ENCODE peak calls at places on chromosomes 11 and 22, in ten cellular contexts. One of them, this sample, is unnamed.

GRCh38 chr11:42296910-42297309 is 837.5 kb upstream of the LRRC4C start:
- DNase-seq in coronary artery: no peak
- DNase-seq in GM10248: no peak
- DNase-seq in colonic mucosa: no peak
- DNase-seq in nephron progenitor cell: no peak
- DNase-seq in osteocyte: no peak
- DNase-seq in PC-3: no peak
- DNase-seq in choroid plexus epithelial cell: no peak
- DNase-seq in fibroblast of villous mesenchyme: no peak
- DNase-seq in AG04450: no peak
- DNase-seq in this sample: no peak

GRCh38 chr22:41132555-41132954 is 40.2 kb downstream of the EP300 start:
- DNase-seq in coronary artery: no peak
- DNase-seq in GM10248: no peak
- DNase-seq in colonic mucosa: no peak
- DNase-seq in nephron progenitor cell: no peak
- DNase-seq in osteocyte: no peak
- DNase-seq in PC-3: no peak
- DNase-seq in choroid plexus epithelial cell: no peak
- DNase-seq in fibroblast of villous mesenchyme: no peak
- DNase-seq in AG04450: no peak
- DNase-seq in this sample: no peak

GRCh38 chr11:68313574-68314202 is 1.3 kb downstream of the LRP5 start:
- DNase-seq in coronary artery: no peak
- DNase-seq in GM10248: no peak
- DNase-seq in colonic mucosa: no peak
- DNase-seq in nephron progenitor cell: no peak
- DNase-seq in osteocyte: no peak
- DNase-seq in PC-3: peak; percentile 33
- DNase-seq in choroid plexus epithelial cell: peak; percentile 28
- DNase-seq in fibroblast of villous mesenchyme: peak; percentile 41
- DNase-seq in AG04450: no peak
- DNase-seq in this sample: no peak

GRCh38 chr22:19962909-19963806 is 21.5 kb upstream of the TXNRD2 start:
- DNase-seq in coronary artery: no peak
- DNase-seq in GM10248: no peak
- DNase-seq in colonic mucosa: peak; percentile 96
- DNase-seq in nephron progenitor cell: no peak
- DNase-seq in osteocyte: no peak
- DNase-seq in PC-3: peak; percentile 92
- DNase-seq in choroid plexus epithelial cell: no peak
- DNase-seq in fibroblast of villous mesenchyme: peak; percentile 56
- DNase-seq in AG04450: no peak
- DNase-seq in this sample: no peak

GRCh38 chr11:124793466-124794278 is 6.5 kb downstream of the MSANTD2 start:
- DNase-seq in coronary artery: no peak
- DNase-seq in GM10248: peak; percentile 50
- DNase-seq in colonic mucosa: peak; percentile 54
- DNase-seq in nephron progenitor cell: peak; percentile 15
- DNase-seq in osteocyte: no peak
- DNase-seq in PC-3: peak; percentile 82
- DNase-seq in choroid plexus epithelial cell: peak; percentile 71
- DNase-seq in fibroblast of villous mesenchyme: peak; percentile 58
- DNase-seq in AG04450: no peak
- DNase-seq in this sample: peak; percentile 78

GRCh38 chr11:9459573-9460321 is 1.1 kb upstream of the ZNF143 start:
- DNase-seq in coronary artery: no peak
- DNase-seq in GM10248: no peak
- DNase-seq in colonic mucosa: peak; percentile 36
- DNase-seq in nephron progenitor cell: no peak
- DNase-seq in osteocyte: no peak
- DNase-seq in PC-3: peak; percentile 38
- DNase-seq in choroid plexus epithelial cell: peak; percentile 76
- DNase-seq in fibroblast of villous mesenchyme: peak; percentile 76
- DNase-seq in AG04450: peak; percentile 7
- DNase-seq in this sample: peak; percentile 48

GRCh38 chr22:24726848-24727217 is 47.7 kb downstream of the PIWIL3 start:
- DNase-seq in coronary artery: no peak
- DNase-seq in GM10248: no peak
- DNase-seq in colonic mucosa: no peak
- DNase-seq in nephron progenitor cell: no peak
- DNase-seq in osteocyte: no peak
- DNase-seq in PC-3: no peak
- DNase-seq in choroid plexus epithelial cell: no peak
- DNase-seq in fibroblast of villous mesenchyme: no peak
- DNase-seq in AG04450: no peak
- DNase-seq in this sample: no peak

GRCh38 chr22:48842583-48842945 is 985.1 kb downstream of the BRD1 start:
- DNase-seq in coronary artery: no peak
- DNase-seq in GM10248: no peak
- DNase-seq in colonic mucosa: no peak
- DNase-seq in nephron progenitor cell: no peak
- DNase-seq in osteocyte: no peak
- DNase-seq in PC-3: no peak
- DNase-seq in choroid plexus epithelial cell: no peak
- DNase-seq in fibroblast of villous mesenchyme: no peak
- DNase-seq in AG04450: no peak
- DNase-seq in this sample: peak; percentile 77

GRCh38 chr22:32204211-32204855 is 540 bp downstream of the RFPL2 start:
- DNase-seq in coronary artery: no peak
- DNase-seq in GM10248: no peak
- DNase-seq in colonic mucosa: no peak
- DNase-seq in nephron progenitor cell: peak; percentile 47
- DNase-seq in osteocyte: no peak
- DNase-seq in PC-3: no peak
- DNase-seq in choroid plexus epithelial cell: no peak
- DNase-seq in fibroblast of villous mesenchyme: no peak
- DNase-seq in AG04450: no peak
- DNase-seq in this sample: no peak

GRCh38 chr11:18203723-18204122 is 31.1 kb downstream of the MRGPRX4 start:
- DNase-seq in coronary artery: no peak
- DNase-seq in GM10248: peak; percentile 64
- DNase-seq in colonic mucosa: no peak
- DNase-seq in nephron progenitor cell: peak; percentile 21
- DNase-seq in osteocyte: no peak
- DNase-seq in PC-3: peak; percentile 12
- DNase-seq in choroid plexus epithelial cell: peak; percentile 52
- DNase-seq in fibroblast of villous mesenchyme: peak; percentile 26
- DNase-seq in AG04450: no peak
- DNase-seq in this sample: no peak

GRCh38 chr22:19851291-19852176 is 3.1 kb downstream of the GNB1L start:
- DNase-seq in coronary artery: no peak
- DNase-seq in GM10248: no peak
- DNase-seq in colonic mucosa: peak; percentile 16
- DNase-seq in nephron progenitor cell: no peak
- DNase-seq in osteocyte: peak; percentile 73
- DNase-seq in PC-3: no peak
- DNase-seq in choroid plexus epithelial cell: no peak
- DNase-seq in fibroblast of villous mesenchyme: no peak
- DNase-seq in AG04450: no peak
- DNase-seq in this sample: no peak

GRCh38 chr11:73439002-73439843 is 63.0 kb downstream of the RELT start:
- DNase-seq in coronary artery: no peak
- DNase-seq in GM10248: no peak
- DNase-seq in colonic mucosa: no peak
- DNase-seq in nephron progenitor cell: no peak
- DNase-seq in osteocyte: no peak
- DNase-seq in PC-3: no peak
- DNase-seq in choroid plexus epithelial cell: no peak
- DNase-seq in fibroblast of villous mesenchyme: peak; percentile 18
- DNase-seq in AG04450: no peak
- DNase-seq in this sample: no peak

GRCh38 chr22:50473855-50474671 is 772 bp downstream of the SBF1 start:
- DNase-seq in coronary artery: no peak
- DNase-seq in GM10248: no peak
- DNase-seq in colonic mucosa: peak; percentile 47
- DNase-seq in nephron progenitor cell: peak; percentile 57
- DNase-seq in osteocyte: no peak
- DNase-seq in PC-3: peak; percentile 10
- DNase-seq in choroid plexus epithelial cell: peak; percentile 72
- DNase-seq in fibroblast of villous mesenchyme: peak; percentile 60
- DNase-seq in AG04450: peak; percentile 20
- DNase-seq in this sample: no peak

GRCh38 chr22:42893366-42894150 is 36.5 kb upstream of the ARFGAP3 start:
- DNase-seq in coronary artery: no peak
- DNase-seq in GM10248: no peak
- DNase-seq in colonic mucosa: no peak
- DNase-seq in nephron progenitor cell: no peak
- DNase-seq in osteocyte: no peak
- DNase-seq in PC-3: no peak
- DNase-seq in choroid plexus epithelial cell: no peak
- DNase-seq in fibroblast of villous mesenchyme: no peak
- DNase-seq in AG04450: no peak
- DNase-seq in this sample: no peak

GRCh38 chr11:77959434-77959833 is 35.0 kb downstream of the INTS4 start:
- DNase-seq in coronary artery: no peak
- DNase-seq in GM10248: no peak
- DNase-seq in colonic mucosa: no peak
- DNase-seq in nephron progenitor cell: no peak
- DNase-seq in osteocyte: no peak
- DNase-seq in PC-3: no peak
- DNase-seq in choroid plexus epithelial cell: peak; percentile 13
- DNase-seq in fibroblast of villous mesenchyme: peak; percentile 78
- DNase-seq in AG04450: no peak
- DNase-seq in this sample: no peak

GRCh38 chr22:28594784-28595324 is 84.8 kb downstream of the TTC28 start:
- DNase-seq in coronary artery: no peak
- DNase-seq in GM10248: peak; percentile 41
- DNase-seq in colonic mucosa: no peak
- DNase-seq in nephron progenitor cell: no peak
- DNase-seq in osteocyte: no peak
- DNase-seq in PC-3: peak; percentile 61
- DNase-seq in choroid plexus epithelial cell: peak; percentile 84
- DNase-seq in fibroblast of villous mesenchyme: peak; percentile 78
- DNase-seq in AG04450: peak; percentile 23
- DNase-seq in this sample: peak; percentile 66

GRCh38 chr11:43278302-43278956 is 33.4 kb upstream of the API5 start:
- DNase-seq in coronary artery: no peak
- DNase-seq in GM10248: no peak
- DNase-seq in colonic mucosa: no peak
- DNase-seq in nephron progenitor cell: no peak
- DNase-seq in osteocyte: no peak
- DNase-seq in PC-3: peak; percentile 64
- DNase-seq in choroid plexus epithelial cell: peak; percentile 48
- DNase-seq in fibroblast of villous mesenchyme: peak; percentile 13
- DNase-seq in AG04450: no peak
- DNase-seq in this sample: peak; percentile 10

GRCh38 chr11:91998466-91998865 is 226.2 kb upstream of the FAT3 start:
- DNase-seq in coronary artery: no peak
- DNase-seq in GM10248: no peak
- DNase-seq in colonic mucosa: no peak
- DNase-seq in nephron progenitor cell: no peak
- DNase-seq in osteocyte: no peak
- DNase-seq in PC-3: no peak
- DNase-seq in choroid plexus epithelial cell: no peak
- DNase-seq in fibroblast of villous mesenchyme: no peak
- DNase-seq in AG04450: no peak
- DNase-seq in this sample: no peak

GRCh38 chr22:40660725-40661124 is 18.6 kb upstream of the MCHR1 start:
- DNase-seq in coronary artery: no peak
- DNase-seq in GM10248: no peak
- DNase-seq in colonic mucosa: no peak
- DNase-seq in nephron progenitor cell: no peak
- DNase-seq in osteocyte: no peak
- DNase-seq in PC-3: no peak
- DNase-seq in choroid plexus epithelial cell: no peak
- DNase-seq in fibroblast of villous mesenchyme: no peak
- DNase-seq in AG04450: no peak
- DNase-seq in this sample: no peak

GRCh38 chr22:37162221-37163095 is 12.7 kb upstream of the IL2RB start:
- DNase-seq in coronary artery: no peak
- DNase-seq in GM10248: peak; percentile 88
- DNase-seq in colonic mucosa: no peak
- DNase-seq in nephron progenitor cell: no peak
- DNase-seq in osteocyte: no peak
- DNase-seq in PC-3: no peak
- DNase-seq in choroid plexus epithelial cell: peak; percentile 54
- DNase-seq in fibroblast of villous mesenchyme: no peak
- DNase-seq in AG04450: no peak
- DNase-seq in this sample: peak; percentile 89
- TF ChIP-seq CTCF in coronary artery: no peak
- TF ChIP-seq CTCF in GM10248: peak; percentile 7
- TF ChIP-seq CTCF in colonic mucosa: no peak
- TF ChIP-seq CTCF in nephron progenitor cell: no peak
- TF ChIP-seq CTCF in osteocyte: no peak
- TF ChIP-seq CTCF in PC-3: no peak
- TF ChIP-seq CTCF in choroid plexus epithelial cell: peak; percentile 40
- TF ChIP-seq CTCF in fibroblast of villous mesenchyme: peak; percentile 12
- TF ChIP-seq CTCF in AG04450: no peak
- TF ChIP-seq CTCF in this sample: peak; percentile 34

GRCh38 chr11:58801302-58801701 is 43.2 kb downstream of the GLYATL2 start:
- DNase-seq in coronary artery: no peak
- DNase-seq in GM10248: no peak
- DNase-seq in colonic mucosa: no peak
- DNase-seq in nephron progenitor cell: no peak
- DNase-seq in osteocyte: no peak
- DNase-seq in PC-3: no peak
- DNase-seq in choroid plexus epithelial cell: no peak
- DNase-seq in fibroblast of villous mesenchyme: no peak
- DNase-seq in AG04450: no peak
- DNase-seq in this sample: no peak
- TF ChIP-seq CTCF in coronary artery: no peak
- TF ChIP-seq CTCF in GM10248: no peak
- TF ChIP-seq CTCF in colonic mucosa: no peak
- TF ChIP-seq CTCF in nephron progenitor cell: no peak
- TF ChIP-seq CTCF in osteocyte: no peak
- TF ChIP-seq CTCF in PC-3: no peak
- TF ChIP-seq CTCF in choroid plexus epithelial cell: no peak
- TF ChIP-seq CTCF in fibroblast of villous mesenchyme: no peak
- TF ChIP-seq CTCF in AG04450: no peak
- TF ChIP-seq CTCF in this sample: no peak

DNA sequence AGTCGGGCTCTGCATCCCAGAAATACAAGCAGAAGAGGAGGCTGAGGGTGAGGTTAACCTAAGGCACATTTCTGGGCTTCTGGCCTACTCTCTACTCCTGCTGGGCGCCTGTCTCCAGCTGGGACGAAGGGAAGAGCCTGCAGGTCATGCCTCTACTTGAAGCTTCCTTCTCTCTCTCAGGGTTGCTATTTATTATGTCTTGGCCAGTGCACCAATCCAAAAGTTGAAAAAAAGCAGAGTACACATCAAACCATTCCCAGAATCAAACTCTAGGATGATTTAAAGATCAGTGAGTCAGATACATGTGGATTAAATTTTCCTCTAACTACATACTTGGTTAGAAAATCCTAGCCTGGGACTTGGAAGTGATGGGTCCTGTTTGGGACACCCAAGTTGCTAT is 60.2 kb upstream of the CDON start:
- DNase-seq in coronary artery: no peak
- DNase-seq in GM10248: no peak
- DNase-seq in colonic mucosa: no peak
- DNase-seq in nephron progenitor cell: no peak
- DNase-seq in osteocyte: no peak
- DNase-seq in PC-3: no peak
- DNase-seq in choroid plexus epithelial cell: no peak
- DNase-seq in fibroblast of villous mesenchyme: no peak
- DNase-seq in AG04450: no peak
- DNase-seq in this sample: no peak
- TF ChIP-seq CTCF in coronary artery: no peak
- TF ChIP-seq CTCF in GM10248: no peak
- TF ChIP-seq CTCF in colonic mucosa: no peak
- TF ChIP-seq CTCF in nephron progenitor cell: no peak
- TF ChIP-seq CTCF in osteocyte: no peak
- TF ChIP-seq CTCF in PC-3: no peak
- TF ChIP-seq CTCF in choroid plexus epithelial cell: no peak
- TF ChIP-seq CTCF in fibroblast of villous mesenchyme: no peak
- TF ChIP-seq CTCF in AG04450: no peak
- TF ChIP-seq CTCF in this sample: no peak

GRCh38 chr11:16605971-16606783 is 132.3 kb upstream of the C11orf58 start:
- DNase-seq in coronary artery: peak; percentile 91
- DNase-seq in GM10248: peak; percentile 85
- DNase-seq in colonic mucosa: peak; percentile 92
- DNase-seq in nephron progenitor cell: peak; percentile 95
- DNase-seq in osteocyte: peak; percentile 97
- DNase-seq in PC-3: peak; percentile 88
- DNase-seq in choroid plexus epithelial cell: peak; percentile 90
- DNase-seq in fibroblast of villous mesenchyme: peak; percentile 92
- DNase-seq in AG04450: peak; percentile 87
- DNase-seq in this sample: peak; percentile 85
- TF ChIP-seq CTCF in coronary artery: peak; percentile 82
- TF ChIP-seq CTCF in GM10248: peak; percentile 92
- TF ChIP-seq CTCF in colonic mucosa: peak; percentile 93
- TF ChIP-seq CTCF in nephron progenitor cell: peak; percentile 99
- TF ChIP-seq CTCF in osteocyte: peak; percentile 99
- TF ChIP-seq CTCF in PC-3: peak; percentile 85
- TF ChIP-seq CTCF in choroid plexus epithelial cell: peak; percentile 99
- TF ChIP-seq CTCF in fibroblast of villous mesenchyme: peak; percentile 96
- TF ChIP-seq CTCF in AG04450: peak; percentile 97
- TF ChIP-seq CTCF in this sample: peak; percentile 97

This sample was measured in MM.1S.